ENCODE peak calls at places on chromosomes 6 and 20, in eight cellular contexts. H is CD4-positive, alpha-beta T cell; W is foreskin keratinocyte; U is RWPE1; V is choroid plexus epithelial cell; I is uterus; E is HFFc6; C is A549. P is an unnamed sample.
A peak's percentile ranks its signal among the peaks of the same experiment; 100 is the strongest.

GRCh38 chr20:10225439-10226080 is 6.9 kb downstream of the SNAP25 start:
- DNase-seq in H (no peak), C (peak; percentile 66), U (no peak), V (no peak), I (no peak), E (no peak), W (no peak), P (no peak)

GRCh38 chr6:140559458-140559857 is 1185.0 kb upstream of the CITED2 start:
- DNase-seq in C (no peak), I (no peak), V (no peak), U (no peak), W (no peak), E (no peak), H (no peak), P (no peak)

GRCh38 chr6:11358904-11359840 is 126.7 kb upstream of the NEDD9 start:
- DNase-seq in V (peak; percentile 67), I (peak; percentile 36), U (no peak), H (no peak), E (no peak), W (peak; percentile 54), C (no peak), P (no peak)

GRCh38 chr6:75213112-75213511 is 7.3 kb upstream of the COL12A1 start:
- DNase-seq in C (no peak), I (no peak), V (no peak), W (no peak), E (no peak), U (no peak), H (no peak), P (no peak)

GRCh38 chr20:53609501-53610445 is 16.1 kb upstream of the ZNF217 start:
- DNase-seq in I (no peak), H (peak; percentile 79), V (peak; percentile 56), E (peak; percentile 26), U (no peak), C (peak; percentile 88), W (no peak), P (no peak)

GRCh38 chr20:39170896-39171463 is 208.8 kb downstream of the DHX35 start:
- DNase-seq in E (no peak), I (no peak), V (no peak), U (no peak), C (no peak), H (no peak), W (no peak), P (no peak)

GRCh38 chr20:36466089-36466488 is 75.2 kb upstream of the MYL9 start:
- DNase-seq in H (no peak), C (no peak), V (no peak), W (no peak), I (no peak), U (no peak), E (no peak), P (no peak)

GRCh38 chr20:6566821-6567220 is 200.7 kb upstream of the BMP2 start:
- DNase-seq in V (peak; percentile 96), W (peak; percentile 99), H (no peak), U (peak; percentile 63), C (no peak), I (no peak), E (no peak), P (no peak)

GRCh38 chr6:166112580-166112979 is 55.1 kb downstream of the TBXT start:
- DNase-seq in H (no peak), W (no peak), V (peak; percentile 50), I (no peak), C (peak; percentile 71), U (peak; percentile 89), E (peak; percentile 51), P (no peak)

GRCh38 chr6:28474441-28475219 is 31.3 kb upstream of the ZSCAN23 start:
- DNase-seq in V (peak; percentile 94), E (peak; percentile 92), C (peak; percentile 86), W (peak; percentile 87), I (peak; percentile 22), H (no peak), U (peak; percentile 40), P (no peak)

GRCh38 chr20:8901237-8902025 is 167.5 kb upstream of the PLCB4 start:
- DNase-seq in U (no peak), H (no peak), V (peak; percentile 15), W (no peak), I (peak; percentile 45), E (peak; percentile 18), C (no peak), P (no peak)

GRCh38 chr6:137389150-137389664 is 105.0 kb downstream of the OLIG3 start:
- DNase-seq in W (peak; percentile 40), E (no peak), C (no peak), I (no peak), H (peak; percentile 55), V (peak; percentile 64), U (peak; percentile 17), P (no peak)

GRCh38 chr6:36523936-36524499 is 23.3 kb downstream of the STK38 start:
- DNase-seq in E (no peak), C (no peak), V (no peak), U (no peak), H (no peak), W (no peak), I (no peak), P (no peak)

GRCh38 chr6:37576336-37576737 is 76.6 kb upstream of the CCDC167 start:
- DNase-seq in U (peak; percentile 83), H (no peak), I (no peak), E (peak; percentile 85), W (peak; percentile 88), V (peak; percentile 27), C (peak; percentile 60), P (no peak)

GRCh38 chr6:52724041-52724405 is 39.3 kb downstream of the GSTA2 start:
- DNase-seq in C (peak; percentile 23), H (no peak), W (no peak), E (peak; percentile 67), V (peak; percentile 19), I (no peak), U (no peak), P (no peak)

GRCh38 chr6:52726193-52726542 is 37.1 kb downstream of the GSTA2 start:
- DNase-seq in I (no peak), W (no peak), C (no peak), V (no peak), H (no peak), E (no peak), U (no peak), P (no peak)

GRCh38 chr6:52725133-52725529 is 38.1 kb downstream of the GSTA2 start:
- DNase-seq in W (peak; percentile 13), H (no peak), U (no peak), V (peak; percentile 2), C (peak; percentile 11), E (peak; percentile 10), I (no peak), P (no peak)

GRCh38 chr6:52725530-52726192 is 37.6 kb downstream of the GSTA2 start:
- DNase-seq in V (peak; percentile 12), U (peak; percentile 49), E (peak; percentile 27), W (peak; percentile 58), C (peak; percentile 71), H (no peak), I (no peak), P (no peak)

GRCh38 chr6:52724406-52725121 is 38.7 kb downstream of the GSTA2 start:
- DNase-seq in C (peak; percentile 68), E (peak; percentile 62), I (no peak), U (peak; percentile 48), W (peak; percentile 34), H (peak; percentile 11), V (peak; percentile 72), P (no peak)
- TF ChIP-seq CTCF in C (peak; percentile 65), E (peak; percentile 84), I (no peak), U (peak; percentile 39), W (peak; percentile 68), H (peak; percentile 30), V (peak; percentile 84), P (peak; percentile 81)

DNA sequence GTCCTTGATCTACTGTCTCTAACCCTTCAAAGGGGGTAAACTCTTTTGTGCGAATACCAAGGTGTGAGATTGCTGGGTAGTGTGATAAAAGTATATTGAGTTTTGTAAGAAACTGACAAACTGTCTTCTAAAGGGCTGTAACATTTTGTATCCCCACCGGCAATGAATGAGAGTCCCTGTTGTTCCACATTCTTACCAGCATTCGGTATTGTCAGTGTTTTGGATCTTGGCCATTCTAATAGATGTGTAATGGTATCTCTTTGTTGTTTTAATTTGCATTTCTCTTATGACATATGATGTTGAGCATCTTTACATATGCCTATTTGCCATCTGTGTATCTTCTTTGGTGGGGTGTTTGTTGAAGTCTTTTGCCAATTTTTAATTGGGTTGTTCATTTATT is 1090.7 kb downstream of the KIF16B start:
- DNase-seq in I (no peak), V (no peak), U (no peak), H (no peak), C (no peak), E (no peak), W (no peak), P (no peak)
- TF ChIP-seq CTCF in I (no peak), V (no peak), U (no peak), H (no peak), C (no peak), E (no peak), W (peak; percentile 38), P (peak; percentile 34)

GRCh38 chr20:63578224-63579016 is 4.4 kb upstream of the HELZ2 start:
- DNase-seq in I (no peak), W (no peak), C (no peak), E (no peak), V (no peak), H (no peak), U (no peak), P (no peak)
- TF ChIP-seq CTCF in I (no peak), W (no peak), C (no peak), E (no peak), V (no peak), H (no peak), U (no peak), P (no peak)

GRCh38 chr6:158220786-158221442 is 52.8 kb downstream of the GTF2H5 start:
- DNase-seq in W (peak; percentile 44), I (peak; percentile 70), H (peak; percentile 44), V (peak; percentile 88), U (peak; percentile 74), C (peak; percentile 80), E (peak; percentile 71), P (no peak)
- TF ChIP-seq CTCF in W (peak; percentile 96), I (peak; percentile 97), H (peak; percentile 92), V (peak; percentile 96), U (peak; percentile 91), C (peak; percentile 89), E (peak; percentile 96), P (peak; percentile 94)

GRCh38 chr6:170542031-170542719 is 10.9 kb downstream of the PSMB1 start:
- DNase-seq in V (peak; percentile 86), U (no peak), E (no peak), H (no peak), C (no peak), W (no peak), I (no peak), P (no peak)
- TF ChIP-seq CTCF in V (no peak), U (no peak), E (no peak), H (no peak), C (no peak), W (no peak), I (no peak), P (no peak)

P was measured in chondrocyte.